ENCODE peak calls at places on chromosomes 13 and 19, in six cellular contexts. Y is ascending aorta, X is fibroblast of mammary gland, L is left lung, Z is esophagus squamous epithelium, K is gastrocnemius medialis. W is an unnamed sample.

GRCh38 chr19:46915386-46915785 is 54.6 kb downstream of the ARHGAP35 start:
- DNase-seq in Y (no peak), K (no peak), Z (no peak), L (no peak), X (peak; percentile 35), W (no peak)

GRCh38 chr19:21758296-21758695 is 9.1 kb downstream of the ZNF100 start:
- DNase-seq in K (no peak), L (no peak), Y (no peak), Z (no peak), X (no peak), W (no peak)

GRCh38 chr13:44989071-44989889 is at the start of the genes GPALPP1 and NUFIP1:
- DNase-seq in Z (peak; percentile 60), Y (peak; percentile 97), K (peak; percentile 94), L (peak; percentile 93), X (peak; percentile 94), W (peak; percentile 97)

GRCh38 chr13:24215732-24216131 is 55.2 kb downstream of the SPATA13 start:
- DNase-seq in K (no peak), Y (no peak), X (peak; percentile 73), Z (no peak), L (no peak), W (no peak)

GRCh38 chr19:40241809-40242384 is 15.4 kb upstream of the CCNP start:
- DNase-seq in Z (no peak), L (no peak), X (peak; percentile 49), K (no peak), Y (no peak), W (peak; percentile 74)

GRCh38 chr19:54114340-54114826 is 1.1 kb downstream of the TFPT start:
- DNase-seq in Y (peak; percentile 73), L (peak; percentile 69), Z (no peak), K (no peak), X (peak; percentile 38), W (no peak)

GRCh38 chr13:27855381-27855780 is 63.1 kb downstream of the GSX1 start:
- DNase-seq in Y (no peak), Z (no peak), X (no peak), L (no peak), K (no peak), W (no peak)

GRCh38 chr19:46714523-46715106 is 2.3 kb downstream of the PRKD2 start:
- DNase-seq in X (no peak), K (no peak), Y (no peak), Z (no peak), L (peak; percentile 58), W (no peak)

GRCh38 chr19:8302734-8303133 is 5.4 kb downstream of the CD320 start:
- DNase-seq in Y (peak; percentile 52), X (no peak), K (no peak), Z (no peak), L (peak; percentile 31), W (no peak)

GRCh38 chr19:50648659-50649058 is 586 bp upstream of the C19orf81 start:
- DNase-seq in K (no peak), Z (no peak), X (no peak), Y (no peak), L (no peak), W (no peak)

GRCh38 chr13:101258071-101258470 is 158.2 kb downstream of the NALCN start:
- DNase-seq in L (no peak), K (no peak), Y (no peak), X (peak; percentile 92), Z (no peak), W (peak; percentile 41)

GRCh38 chr13:20822406-20822805 is 48.6 kb upstream of the EEF1AKMT1 start:
- DNase-seq in Y (no peak), L (no peak), Z (no peak), X (no peak), K (no peak), W (no peak)

GRCh38 chr13:21149568-21149967 is 26.8 kb downstream of the SKA3 start:
- DNase-seq in Y (no peak), L (no peak), Z (no peak), X (no peak), K (no peak), W (no peak)

GRCh38 chr19:13606156-13606555 is 99.9 kb upstream of the CACNA1A start:
- DNase-seq in Y (no peak), Z (no peak), X (no peak), L (no peak), K (no peak), W (no peak)

GRCh38 chr19:5627395-5627904 is 4.6 kb downstream of the SAFB start:
- DNase-seq in Y (peak; percentile 74), X (peak; percentile 76), L (peak; percentile 84), K (peak; percentile 55), Z (no peak), W (peak; percentile 79)

GRCh38 chr13:33870046-33870668 is 52.2 kb downstream of the RFC3 start:
- DNase-seq in Y (no peak), L (no peak), K (no peak), X (no peak), Z (no peak), W (no peak)

GRCh38 chr13:96958286-96958891 is 35.9 kb downstream of the OXGR1 start:
- DNase-seq in Z (no peak), K (no peak), X (peak; percentile 47), Y (no peak), L (no peak), W (no peak)

GRCh38 chr13:28620011-28620830 is 38.7 kb upstream of the POMP start:
- DNase-seq in Z (no peak), X (no peak), Y (no peak), L (no peak), K (no peak), W (no peak)

GRCh38 chr13:106182404-106182803 is 353.1 kb downstream of the EFNB2 start:
- DNase-seq in Y (no peak), X (peak; percentile 95), L (no peak), K (no peak), Z (no peak), W (no peak)

GRCh38 chr13:87537946-87538345 is 133.2 kb upstream of the SLITRK5 start:
- DNase-seq in Y (no peak), X (no peak), Z (no peak), L (no peak), K (no peak), W (no peak)

GRCh38 chr13:102399791-102400618 is 1.8 kb downstream of the FGF14 start:
- DNase-seq in X (peak; percentile 19), L (no peak), Y (no peak), K (no peak), Z (no peak), W (peak; percentile 48)

GRCh38 chr19:4556574-4557185 is 2.8 kb downstream of the SEMA6B start:
- DNase-seq in Y (no peak), X (peak; percentile 23), L (no peak), Z (no peak), K (no peak), W (peak; percentile 77)

GRCh38 chr13:73602295-73602694 is 531.9 kb downstream of the KLF12 start:
- DNase-seq in Z (no peak), L (no peak), Y (no peak), X (peak; percentile 8), K (no peak), W (no peak)

GRCh38 chr13:41496420-41497234 is 39.3 kb downstream of the RGCC start:
- DNase-seq in X (peak; percentile 20), L (no peak), Y (no peak), Z (no peak), K (no peak), W (no peak)

GRCh38 chr13:112204881-112205327 is 138.0 kb downstream of the SOX1 start:
- DNase-seq in X (no peak), K (no peak), Y (no peak), Z (no peak), L (no peak), W (no peak)

GRCh38 chr13:32019612-32020233 is 11.9 kb upstream of the FRY start:
- DNase-seq in Z (no peak), Y (no peak), X (peak; percentile 76), K (no peak), L (no peak), W (no peak)

GRCh38 chr19:43910884-43911283 is 24.2 kb downstream of the ZNF45 start:
- DNase-seq in Y (no peak), K (no peak), Z (no peak), X (no peak), L (no peak), W (no peak)

GRCh38 chr19:43913383-43913782 is 21.7 kb downstream of the ZNF45 start:
- DNase-seq in Z (no peak), Y (no peak), X (peak; percentile 15), K (no peak), L (no peak), W (no peak)

GRCh38 chr19:43908659-43909058 is 26.4 kb downstream of the ZNF45 start:
- DNase-seq in K (no peak), Y (no peak), X (no peak), L (no peak), Z (no peak), W (no peak)

DNA sequence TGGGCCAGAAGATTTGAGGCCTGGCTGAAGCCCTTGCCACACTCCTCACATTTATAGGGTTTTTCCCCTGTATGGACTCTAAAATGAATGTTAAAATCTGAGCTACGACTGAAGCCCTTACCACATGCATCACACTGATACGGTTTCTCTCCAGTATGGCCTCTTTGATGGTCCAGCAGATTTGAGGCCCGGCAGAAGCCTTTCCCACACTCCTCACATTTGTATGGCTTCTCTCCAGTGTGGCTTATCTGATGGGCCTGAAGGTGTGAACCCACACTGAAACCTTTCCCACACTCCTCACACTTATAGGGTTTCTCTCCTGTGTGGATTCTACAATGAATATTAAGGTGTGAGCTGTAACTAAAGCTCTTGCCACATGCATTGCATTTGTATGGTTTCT is 21.0 kb downstream of the ZNF45 start:
- DNase-seq in X (peak; percentile 18), Z (no peak), L (no peak), K (no peak), Y (no peak), W (no peak)
- H3K4me3 ChIP-seq in X (no peak overlapping the region), Z (peak overlapping the region; percentile 7), L (no peak overlapping the region), K (no peak overlapping the region), Y (no peak overlapping the region), W (no peak overlapping the region)

GRCh38 chr19:30148803-30149202 is 206.8 kb downstream of the URI1 start:
- DNase-seq in K (no peak), X (no peak), Z (no peak), Y (no peak), L (no peak), W (no peak)
- H3K4me3 ChIP-seq in K (no peak overlapping the region), X (no peak overlapping the region), Z (no peak overlapping the region), Y (no peak overlapping the region), L (no peak overlapping the region), W (no peak overlapping the region)

GRCh38 chr13:99305180-99305965 is 1.8 kb downstream of the GPR183 start:
- DNase-seq in Z (no peak), L (no peak), X (no peak), Y (no peak), K (no peak), W (no peak)
- H3K4me3 ChIP-seq in Z (peak overlapping the region; percentile 49), L (peak overlapping the region; percentile 31), X (no peak overlapping the region), Y (no peak overlapping the region), K (peak overlapping the region; percentile 17), W (peak overlapping the region; percentile 31)

GRCh38 chr19:2048959-2049740 is 1.9 kb downstream of the MKNK2 start:
- DNase-seq in L (no peak), X (no peak), Z (no peak), K (peak; percentile 71), Y (no peak), W (peak; percentile 40)

GRCh38 chr19:2050991-2051770 is at the start of gene MKNK2:
- DNase-seq in X (peak; percentile 77), K (peak; percentile 86), L (peak; percentile 93), Y (peak; percentile 93), Z (peak; percentile 68), W (peak; percentile 93)

GRCh38 chr19:2049741-2050348 is 1.2 kb downstream of the MKNK2 start:
- DNase-seq in Z (no peak), X (peak; percentile 67), L (peak; percentile 92), Y (peak; percentile 92), K (peak; percentile 95), W (peak; percentile 93)

GRCh38 chr19:2051771-2052704 is 994 bp upstream of the MKNK2 start:
- DNase-seq in Y (no peak), L (no peak), X (no peak), K (peak; percentile 49), Z (no peak), W (peak; percentile 75)

GRCh38 chr19:2050349-2050990 is 574 bp downstream of the MKNK2 start:
- DNase-seq in Y (no peak), X (no peak), K (peak; percentile 17), L (no peak), Z (no peak), W (no peak)
- H3K4me3 ChIP-seq in Y (peak overlapping the region; percentile 98), X (peak overlapping the region; percentile 78), K (peak overlapping the region; percentile 91), L (peak overlapping the region; percentile 99), Z (peak overlapping the region; percentile 99), W (peak overlapping the region; percentile 97)